ENCODE peak calls at places on chromosomes 11 and 22, in five cellular contexts. T, F, P, M and N are unnamed samples.

GRCh38 chr11:84333196-84333595 is 1047.0 kb upstream of the CCDC90B start:
- DNase-seq in M (no peak), P (no peak), F (no peak), T (no peak), N (no peak)

GRCh38 chr11:82682003-82682751 is 51.5 kb downstream of the FAM181B start:
- DNase-seq in P (peak), F (peak), M (no peak), T (no peak), N (peak)

GRCh38 chr11:58513747-58514367 is 6.0 kb upstream of the OR5B21 start:
- DNase-seq in P (peak), M (no peak), T (peak), F (peak), N (peak)

GRCh38 chr11:1303196-1303821 is 6.1 kb downstream of the TOLLIP start:
- DNase-seq in M (peak), F (no peak), T (no peak), P (no peak), N (peak)

GRCh38 chr11:60307507-60308195 is 19.4 kb upstream of the MS4A6E start:
- DNase-seq in T (no peak), F (peak), P (no peak), M (no peak), N (no peak)

GRCh38 chr11:73991471-73992006 is 8.9 kb upstream of the UCP2 start:
- DNase-seq in F (no peak), M (no peak), T (no peak), P (no peak), N (no peak)

GRCh38 chr11:44893250-44894216 is 57.1 kb downstream of the TP53I11 start:
- DNase-seq in T (no peak), M (peak), F (no peak), P (no peak), N (no peak)

GRCh38 chr11:12019867-12020416 is 11.5 kb upstream of the DKK3 start:
- DNase-seq in M (no peak), F (no peak), T (no peak), P (no peak), N (no peak)

GRCh38 chr11:17939542-17939941 is 73.3 kb downstream of the SERGEF start:
- DNase-seq in M (no peak), T (no peak), F (no peak), P (no peak), N (no peak)

GRCh38 chr22:49300951-49301397 is 526.7 kb downstream of the BRD1 start:
- DNase-seq in F (no peak), T (no peak), M (no peak), P (no peak), N (no peak)

GRCh38 chr11:75767228-75767572 is 1.4 kb upstream of the DGAT2 start:
- DNase-seq in T (no peak), M (no peak), F (no peak), P (no peak), N (no peak)

GRCh38 chr22:19800761-19801244 is 40.2 kb downstream of the TBX1 start:
- DNase-seq in P (no peak), F (no peak), M (no peak), T (peak), N (peak)

GRCh38 chr11:131800452-131800851 is 430.0 kb downstream of the NTM start:
- DNase-seq in F (no peak), M (no peak), P (no peak), T (no peak), N (no peak)

GRCh38 chr11:73866095-73866579 is 10.5 kb downstream of the COA4 start:
- DNase-seq in M (no peak), P (no peak), F (no peak), T (no peak), N (no peak)

GRCh38 chr11:74847895-74848294 is 99.2 kb downstream of the RNF169 start:
- DNase-seq in T (no peak), F (no peak), M (no peak), P (no peak), N (no peak)

GRCh38 chr11:65442952-65443351 is 20.4 kb downstream of the NEAT1 start:
- DNase-seq in M (peak), T (no peak), P (no peak), F (peak), N (no peak)

GRCh38 chr11:130634981-130635473 is 186.6 kb downstream of the ADAMTS15 start:
- DNase-seq in T (peak), P (peak), F (peak), M (no peak), N (no peak)

GRCh38 chr11:3944198-3944597 is 88.7 kb downstream of the STIM1 start:
- DNase-seq in T (no peak), P (peak), M (peak), F (no peak), N (no peak)

GRCh38 chr11:95245038-95245437 is 14.0 kb upstream of the SESN3 start:
- DNase-seq in P (peak), F (no peak), T (no peak), M (no peak), N (no peak)

GRCh38 chr22:47564651-47565050 is 802.2 kb downstream of the TBC1D22A start:
- DNase-seq in F (no peak), P (no peak), T (no peak), M (no peak), N (no peak)

GRCh38 chr11:78460468-78460867 is 42.8 kb upstream of the GAB2 start:
- DNase-seq in M (no peak), P (peak), T (no peak), F (peak), N (no peak)

GRCh38 chr11:8527939-8528338 is 66.1 kb downstream of the STK33 start:
- DNase-seq in F (no peak), M (no peak), T (no peak), P (no peak), N (no peak)

GRCh38 chr11:8932564-8933180 is at the start of gene C11orf16:
- DNase-seq in T (no peak), M (no peak), P (no peak), F (no peak), N (peak)

GRCh38 chr11:13717331-13717730 is 48.9 kb downstream of the FAR1 start:
- DNase-seq in T (no peak), M (no peak), F (no peak), P (peak), N (no peak)

GRCh38 chr11:2981130-2981529 is 11.0 kb downstream of the NAP1L4 start:
- DNase-seq in P (no peak), T (no peak), F (no peak), M (no peak), N (no peak)

GRCh38 chr11:33542921-33543320 is 157.7 kb downstream of the C11orf91 start:
- DNase-seq in P (peak), T (peak), M (peak), F (peak), N (peak)

GRCh38 chr11:118305726-118306125 is 1.2 kb downstream of the CD3E start:
- DNase-seq in T (no peak), M (no peak), P (no peak), F (peak), N (no peak)

GRCh38 chr11:115716080-115716479 is 211.9 kb upstream of the CADM1 start:
- DNase-seq in P (no peak), M (no peak), F (no peak), T (no peak), N (no peak)

GRCh38 chr22:46187862-46188261 is 37.5 kb downstream of the PPARA start:
- DNase-seq in T (no peak), P (no peak), F (no peak), M (no peak), N (no peak)

GRCh38 chr11:125263268-125263790 is 98.8 kb downstream of the PKNOX2 start:
- DNase-seq in F (no peak), M (peak), P (peak), T (peak), N (peak)

GRCh38 chr11:126518996-126519351 is 163.5 kb downstream of the ST3GAL4 start:
- DNase-seq in M (no peak), T (no peak), F (no peak), P (no peak), N (no peak)

GRCh38 chr11:68989936-68990606 is 9.3 kb upstream of the MRGPRD start:
- DNase-seq in T (no peak), P (no peak), M (no peak), F (peak), N (no peak)

GRCh38 chr22:36838119-36839030 is 21.5 kb upstream of the PVALB start:
- DNase-seq in P (no peak), F (no peak), M (no peak), T (no peak), N (no peak)

GRCh38 chr11:43503417-43503816 is 144.7 kb downstream of the TTC17 start:
- DNase-seq in M (no peak), T (no peak), F (no peak), P (no peak), N (no peak)

GRCh38 chr11:117820071-117820470 is 4.5 kb downstream of the FXYD2 start:
- DNase-seq in M (no peak), F (no peak), T (no peak), P (no peak), N (no peak)

GRCh38 chr22:32985899-32986772 is 72.0 kb downstream of the SYN3 start:
- DNase-seq in F (peak), M (peak), T (peak), P (peak), N (peak)

GRCh38 chr22:30432520-30432919 is 7.0 kb downstream of the MTFP1 start:
- DNase-seq in F (no peak), M (no peak), P (no peak), T (no peak), N (no peak)